ENCODE peak calls at places on chromosomes 5 and 9, in six cellular contexts. V is A549, X is K562, Y is GM12878, N is HepG2, L is IMR-90. G is an unnamed sample.

GRCh38 chr5:110361501-110361900 is 365.0 kb downstream of the TMEM232 start:
- DNase-seq in X (no peak), Y (no peak), V (no peak), L (no peak), N (no peak), G (no peak)

GRCh38 chr9:124452326-124452725 is 2.1 kb downstream of the ADGRD2 start:
- DNase-seq in N (no peak), Y (no peak), L (no peak), V (no peak), X (no peak), G (no peak)

GRCh38 chr9:90979138-90979551 is 177.5 kb downstream of the SYK start:
- DNase-seq in V (no peak), L (no peak), N (no peak), Y (no peak), X (no peak), G (no peak)

GRCh38 chr5:159105318-159106053 is 5.8 kb upstream of the EBF1 start:
- DNase-seq in X (no peak), L (no peak), N (no peak), V (no peak), Y (no peak), G (no peak)

GRCh38 chr5:125186911-125187375 is 440.5 kb upstream of the ZNF608 start:
- DNase-seq in X (no peak), L (no peak), N (no peak), Y (no peak), V (no peak), G (no peak)

GRCh38 chr5:172407241-172407691 is 47.1 kb downstream of the SH3PXD2B start:
- DNase-seq in Y (no peak), X (no peak), L (peak; percentile 55), V (no peak), N (no peak), G (no peak)

GRCh38 chr9:91720746-91721705 is 229.0 kb downstream of the ROR2 start:
- DNase-seq in N (no peak), V (no peak), L (no peak), Y (no peak), X (no peak), G (no peak)

GRCh38 chr5:77679791-77680190 is 41.3 kb upstream of the OTP start:
- DNase-seq in L (peak; percentile 57), X (no peak), N (peak; percentile 4), Y (no peak), V (peak; percentile 11), G (no peak)

GRCh38 chr5:113345261-113345940 is 89.4 kb downstream of the TSSK1B start:
- DNase-seq in V (no peak), X (no peak), L (peak; percentile 83), Y (no peak), N (no peak), G (no peak)

GRCh38 chr5:150789431-150789830 is 10.9 kb downstream of the SMIM3 start:
- DNase-seq in V (no peak), L (no peak), N (no peak), Y (no peak), X (no peak), G (no peak)

GRCh38 chr5:180286-180918 is 10.9 kb upstream of the LRRC14B start:
- DNase-seq in L (no peak), V (no peak), Y (no peak), N (no peak), X (no peak), G (peak; percentile 25)

GRCh38 chr9:79693750-79694149 is 122.0 kb downstream of the TLE4 start:
- DNase-seq in N (no peak), L (no peak), Y (no peak), X (no peak), V (no peak), G (no peak)

GRCh38 chr5:140823475-140823874 is 2.1 kb downstream of the PCDHA5 start:
- DNase-seq in L (no peak), N (no peak), V (no peak), Y (no peak), X (no peak), G (no peak)

GRCh38 chr9:75869236-75869635 is 21.2 kb upstream of the PCSK5 start:
- DNase-seq in V (no peak), Y (no peak), X (no peak), L (no peak), N (no peak), G (no peak)
- TF ChIP-seq BHLHE40 in V (no peak), Y (no peak), X (no peak), L (no peak), N (no peak), G (no peak)

GRCh38 chr5:56763711-56764466 is 51.5 kb upstream of the MAP3K1 start:
- DNase-seq in X (peak; percentile 32), N (peak; percentile 26), Y (no peak), V (no peak), L (peak; percentile 65), G (no peak)
- TF ChIP-seq BHLHE40 in X (peak; percentile 17), N (no peak), Y (no peak), V (no peak), L (no peak), G (no peak)

GRCh38 chr5:42791151-42791550 is 20.5 kb downstream of the SELENOP start:
- DNase-seq in V (no peak), L (no peak), X (no peak), N (no peak), Y (no peak), G (no peak)
- TF ChIP-seq BHLHE40 in V (no peak), L (no peak), X (no peak), N (no peak), Y (no peak), G (no peak)

GRCh38 chr5:122073864-122074263 is 4.2 kb downstream of the LOX start:
- DNase-seq in Y (no peak), N (no peak), L (no peak), X (no peak), V (no peak), G (no peak)

GRCh38 chr5:122076023-122076422 is 2.0 kb downstream of the LOX start:
- DNase-seq in X (no peak), Y (no peak), N (peak; percentile 88), L (no peak), V (no peak), G (no peak)

GRCh38 chr5:122078116-122078865 is at the start of gene LOX:
- DNase-seq in N (peak; percentile 47), L (peak; percentile 98), X (no peak), V (peak; percentile 13), Y (no peak), G (peak; percentile 68)

GRCh38 chr5:122077451-122078115 is 476 bp downstream of the LOX start:
- DNase-seq in Y (no peak), X (no peak), V (peak; percentile 4), L (no peak), N (peak; percentile 13), G (peak; percentile 45)

GRCh38 chr5:122076669-122077450 is 1.2 kb downstream of the LOX start:
- DNase-seq in Y (no peak), X (no peak), V (peak; percentile 73), L (peak; percentile 76), N (peak; percentile 70), G (peak; percentile 76)
- TF ChIP-seq BHLHE40 in Y (no peak), X (no peak), V (no peak), L (no peak), N (no peak), G (no peak)

DNA sequence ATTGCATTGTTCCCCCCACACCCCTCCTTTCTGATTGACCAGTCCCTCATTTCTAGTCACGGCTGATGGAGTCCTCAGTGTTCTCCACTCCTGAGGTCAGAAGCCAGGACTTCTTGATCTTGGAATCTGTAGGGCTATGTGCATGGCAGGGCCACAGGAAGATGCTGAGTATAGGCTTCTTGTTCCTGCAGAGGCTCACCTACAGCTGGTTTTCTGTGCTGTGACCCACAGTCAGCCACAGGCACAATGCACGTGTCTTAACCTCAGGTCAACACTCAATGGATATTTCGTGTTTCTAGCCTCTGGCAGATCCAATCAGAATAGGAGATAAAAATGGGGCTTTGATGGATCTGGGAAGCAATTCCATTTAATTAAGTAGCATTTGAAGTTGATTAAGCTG is 14.3 kb upstream of the CXCL14 start:
- DNase-seq in N (no peak), X (no peak), L (no peak), Y (no peak), V (no peak), G (no peak)
- TF ChIP-seq BHLHE40 in N (no peak), X (no peak), L (no peak), Y (no peak), V (no peak), G (no peak)

GRCh38 chr9:122219856-122220672 is 8.7 kb downstream of the LHX6 start:
- DNase-seq in N (no peak), X (no peak), L (no peak), V (no peak), Y (no peak), G (no peak)
- TF ChIP-seq BHLHE40 in N (no peak), X (no peak), L (no peak), V (no peak), Y (no peak), G (no peak)

DNA sequence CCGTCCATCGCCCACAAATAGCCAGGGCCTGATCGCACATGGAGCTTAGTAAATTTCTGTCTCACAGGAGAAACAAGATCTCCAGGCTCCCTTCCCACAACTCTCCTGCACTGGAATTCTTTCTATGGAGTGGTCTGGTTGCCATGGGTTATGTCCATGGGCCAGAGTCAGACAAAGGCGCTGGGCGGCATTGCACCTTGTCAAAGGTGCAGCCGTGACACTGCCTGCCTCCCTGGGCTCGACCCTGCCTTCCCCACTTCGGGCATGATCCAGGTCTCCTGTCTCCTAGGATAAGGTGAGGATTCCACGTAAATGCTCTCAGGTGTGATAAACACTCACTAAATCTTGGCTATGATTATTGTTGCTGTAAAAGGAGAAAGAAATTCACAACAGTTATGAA is 130.0 kb downstream of the ADAMTS16 start:
- DNase-seq in X (no peak), Y (no peak), N (no peak), V (no peak), L (no peak), G (no peak)
- TF ChIP-seq BHLHE40 in X (no peak), Y (no peak), N (no peak), V (no peak), L (no peak), G (no peak)

GRCh38 chr9:81619353-81620008 is 69.9 kb downstream of the TLE1 start:
- DNase-seq in Y (no peak), X (no peak), V (no peak), N (no peak), L (peak; percentile 98), G (no peak)
- TF ChIP-seq BHLHE40 in Y (no peak), X (no peak), V (no peak), N (no peak), L (no peak), G (no peak)

DNA sequence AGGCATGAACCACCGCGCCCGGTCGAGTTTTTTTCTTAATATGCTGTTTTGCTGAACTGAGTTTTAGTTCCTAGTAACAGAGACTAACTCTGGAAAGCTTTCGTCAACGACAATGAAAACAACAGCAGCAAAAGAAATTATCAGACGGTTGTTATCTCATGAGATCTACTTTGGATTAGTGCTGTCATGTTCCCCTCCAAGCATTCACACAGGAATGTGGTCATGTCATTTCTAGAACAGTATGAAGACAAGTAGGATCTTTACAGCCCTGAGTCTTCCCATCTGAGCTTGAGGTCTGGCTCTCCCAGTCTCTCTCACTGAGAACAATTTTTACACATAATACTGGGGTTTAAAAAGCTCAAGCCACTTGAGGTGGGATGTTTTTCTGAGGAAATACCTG is 4.0 kb upstream of the ANKRD33B start:
- DNase-seq in N (no peak), Y (no peak), V (no peak), X (peak; percentile 6), L (no peak), G (no peak)
- TF ChIP-seq BHLHE40 in N (no peak), Y (no peak), V (no peak), X (no peak), L (no peak), G (no peak)

G was measured in HEK293T.